ENCODE peak calls at places on chromosomes 3 and 15, in ten cellular contexts. Z is HEK293T, M is DMS153, F is ecto neural progenitor cell, I is GM06990, H is Caki2, X is activated gamma-delta T cell treated with Interleukin-2 at 50 U/mL for 16 hours, D is HTR-8/SVneo, L is fibroblast of mammary gland, G is activated T-helper 1 cell treated with Interleukin-2 at 50 U/mL for 16 hours. Y is an unnamed sample.

GRCh38 chr3:48595526-48596121 is 495 bp upstream of the COL7A1 start:
- DNase-seq in Z (no peak), M (no peak), F (no peak), I (no peak), H (peak), X (no peak), D (peak), L (peak), G (no peak), Y (no peak)

GRCh38 chr3:8416965-8417364 is 84.7 kb upstream of the LMCD1 start:
- DNase-seq in Z (peak), M (no peak), F (no peak), I (no peak), H (peak), X (no peak), D (no peak), L (peak), G (no peak), Y (no peak)

GRCh38 chr3:148924572-148924971 is 59.5 kb downstream of the CPA3 start:
- DNase-seq in Z (no peak), M (no peak), F (no peak), I (no peak), H (no peak), X (no peak), D (peak), L (peak), G (no peak), Y (no peak)

GRCh38 chr3:197333901-197334639 is 35.7 kb upstream of the DLG1 start:
- DNase-seq in Z (no peak), M (no peak), F (peak), I (no peak), H (no peak), X (no peak), D (no peak), L (no peak), G (no peak), Y (no peak)

GRCh38 chr3:48403533-48404439 is 26.1 kb downstream of the PLXNB1 start:
- DNase-seq in Z (no peak), M (no peak), F (no peak), I (no peak), H (no peak), X (no peak), D (no peak), L (no peak), G (no peak), Y (no peak)

GRCh38 chr3:12663311-12663935 is 494 bp downstream of the RAF1 start:
- DNase-seq in Z (no peak), M (no peak), F (no peak), I (no peak), H (no peak), X (peak), D (no peak), L (no peak), G (no peak), Y (no peak)

GRCh38 chr3:156677120-156677479 is 2.7 kb downstream of the TIPARP start:
- DNase-seq in Z (no peak), M (no peak), F (no peak), I (no peak), H (no peak), X (no peak), D (no peak), L (no peak), G (no peak), Y (no peak)

GRCh38 chr15:91435108-91435507 is 335.1 kb downstream of the SV2B start:
- DNase-seq in Z (no peak), M (no peak), F (no peak), I (no peak), H (no peak), X (no peak), D (no peak), L (no peak), G (no peak), Y (no peak)

GRCh38 chr3:136586580-136586979 is 165.6 kb downstream of the STAG1 start:
- DNase-seq in Z (no peak), M (no peak), F (no peak), I (no peak), H (no peak), X (no peak), D (no peak), L (no peak), G (no peak), Y (no peak)

GRCh38 chr15:36005542-36005941 is 459.6 kb upstream of the DPH6 start:
- DNase-seq in Z (no peak), M (no peak), F (no peak), I (no peak), H (no peak), X (no peak), D (no peak), L (no peak), G (no peak), Y (no peak)

GRCh38 chr3:125238759-125239158 is 26.2 kb upstream of the SLC12A8 start:
- DNase-seq in Z (no peak), M (no peak), F (no peak), I (no peak), H (no peak), X (no peak), D (no peak), L (no peak), G (no peak), Y (no peak)

GRCh38 chr15:82108489-82109078 is 62.8 kb upstream of the MEX3B start:
- DNase-seq in Z (peak), M (no peak), F (peak), I (peak), H (no peak), X (peak), D (peak), L (peak), G (peak), Y (no peak)

GRCh38 chr3:188152660-188153497 is 1.1 kb upstream of the LPP start:
- DNase-seq in Z (peak), M (no peak), F (peak), I (no peak), H (no peak), X (no peak), D (peak), L (peak), G (no peak), Y (no peak)

GRCh38 chr3:47636921-47637320 is 58.3 kb upstream of the CSPG5 start:
- DNase-seq in Z (no peak), M (no peak), F (no peak), I (no peak), H (no peak), X (no peak), D (no peak), L (no peak), G (no peak), Y (no peak)

GRCh38 chr15:69060744-69061143 is 46.2 kb downstream of the NOX5 start:
- DNase-seq in Z (no peak), M (no peak), F (no peak), I (no peak), H (no peak), X (no peak), D (no peak), L (no peak), G (no peak), Y (no peak)

GRCh38 chr3:7307410-7307809 is 446.5 kb downstream of the GRM7 start:
- DNase-seq in Z (no peak), M (no peak), F (no peak), I (no peak), H (peak), X (no peak), D (no peak), L (no peak), G (no peak), Y (no peak)

GRCh38 chr3:73100734-73101550 is 39.5 kb downstream of the EBLN2 start:
- DNase-seq in Z (peak), M (peak), F (peak), I (no peak), H (peak), X (peak), D (peak), L (peak), G (peak), Y (peak)

GRCh38 chr15:77909131-77909940 is 168.2 kb downstream of the TBC1D2B start:
- DNase-seq in Z (no peak), M (no peak), F (peak), I (no peak), H (no peak), X (no peak), D (no peak), L (no peak), G (no peak), Y (no peak)

GRCh38 chr15:31021067-31021665 is 29.7 kb upstream of the MTMR10 start:
- DNase-seq in Z (no peak), M (no peak), F (no peak), I (no peak), H (no peak), X (no peak), D (no peak), L (no peak), G (no peak), Y (no peak)

GRCh38 chr3:54660599-54661210 is 267.2 kb downstream of the LRTM1 start:
- DNase-seq in Z (no peak), M (no peak), F (peak), I (no peak), H (no peak), X (no peak), D (no peak), L (no peak), G (no peak), Y (no peak)

GRCh38 chr15:39199076-39199475 is 381.8 kb upstream of the THBS1 start:
- DNase-seq in Z (no peak), M (no peak), F (no peak), I (no peak), H (no peak), X (no peak), D (no peak), L (no peak), G (no peak), Y (no peak)

GRCh38 chr3:174700736-174701135 is 158.4 kb upstream of the NAALADL2 start:
- DNase-seq in Z (no peak), M (no peak), F (no peak), I (no peak), H (no peak), X (no peak), D (no peak), L (no peak), G (no peak), Y (no peak)

GRCh38 chr15:45551691-45552090 is 29.1 kb upstream of the SLC30A4 start:
- DNase-seq in Z (no peak), M (no peak), F (no peak), I (no peak), H (no peak), X (no peak), D (no peak), L (peak), G (no peak), Y (no peak)

GRCh38 chr3:126423191-126424038 is 28.7 kb downstream of the CFAP100 start:
- DNase-seq in Z (no peak), M (no peak), F (peak), I (no peak), H (no peak), X (no peak), D (no peak), L (no peak), G (no peak), Y (no peak)

GRCh38 chr15:73388256-73388781 is 19.6 kb upstream of the HCN4 start:
- DNase-seq in Z (no peak), M (no peak), F (no peak), I (no peak), H (peak), X (no peak), D (peak), L (peak), G (no peak), Y (no peak)

GRCh38 chr3:182979103-182979697 is 1.1 kb downstream of the DCUN1D1 start:
- DNase-seq in Z (no peak), M (no peak), F (no peak), I (no peak), H (no peak), X (no peak), D (no peak), L (no peak), G (no peak), Y (no peak)

GRCh38 chr15:43352693-43353382 is 18.0 kb downstream of the ZSCAN29 start:
- DNase-seq in Z (no peak), M (no peak), F (no peak), I (no peak), H (no peak), X (no peak), D (no peak), L (no peak), G (no peak), Y (no peak)

GRCh38 chr3:102673271-102674115 is 238.7 kb downstream of the ZPLD1 start:
- DNase-seq in Z (peak), M (peak), F (peak), I (peak), H (peak), X (peak), D (peak), L (peak), G (peak), Y (peak)

GRCh38 chr3:32794487-32795308 is 23.1 kb upstream of the TRIM71 start:
- DNase-seq in Z (no peak), M (no peak), F (no peak), I (no peak), H (no peak), X (no peak), D (no peak), L (peak), G (no peak), Y (no peak)

GRCh38 chr3:52714335-52715302 is 8.7 kb downstream of the SPCS1 start:
- DNase-seq in Z (no peak), M (no peak), F (peak), I (no peak), H (no peak), X (no peak), D (no peak), L (no peak), G (no peak), Y (peak)